ENCODE peak calls at places on chromosomes 5 and 9, in eight cellular contexts. W is NCI-H146; X is activated CD8-positive, alpha-beta T cell treated with anti-CD3 and anti-CD28 coated beads for 36 hours; K is kidney glomerular epithelial cell; S is HTR-8/SVneo; Z is CD4-positive, alpha-beta T cell; Y is C1 segment of cervical spinal cord; U is CD8-positive, alpha-beta T cell. A is an unnamed sample.

GRCh38 chr5:73182282-73182681 is 9.3 kb downstream of the TMEM174 start:
- DNase-seq in W (no peak), X (no peak), K (no peak), S (no peak), Z (no peak), Y (no peak), U (no peak), A (no peak)

GRCh38 chr9:113474372-113474771 is 10.8 kb downstream of the RGS3 start:
- DNase-seq in W (no peak), X (no peak), K (no peak), S (no peak), Z (no peak), Y (no peak), U (no peak), A (no peak)

GRCh38 chr9:126158591-126159519 is 167.8 kb upstream of the MVB12B start:
- DNase-seq in W (no peak), X (no peak), K (no peak), S (no peak), Z (no peak), Y (no peak), U (no peak), A (no peak)

GRCh38 chr9:136847065-136847826 is 2.0 kb upstream of the PHPT1 start:
- DNase-seq in W (peak; percentile 81), X (no peak), K (no peak), S (peak; percentile 27), Z (no peak), Y (no peak), U (no peak), A (no peak)

GRCh38 chr5:147417133-147417813 is 92.6 kb downstream of the DPYSL3 start:
- DNase-seq in W (no peak), X (no peak), K (peak; percentile 42), S (no peak), Z (no peak), Y (no peak), U (no peak), A (no peak)

GRCh38 chr9:112881366-112881765 is 9.3 kb downstream of the SLC46A2 start:
- DNase-seq in W (no peak), X (no peak), K (no peak), S (peak; percentile 53), Z (no peak), Y (no peak), U (no peak), A (no peak)

GRCh38 chr5:88729476-88730182 is 153.4 kb downstream of the MEF2C start:
- DNase-seq in W (peak; percentile 70), X (peak; percentile 76), K (peak; percentile 68), S (peak; percentile 41), Z (peak; percentile 23), Y (peak; percentile 3), U (no peak), A (peak; percentile 35)

GRCh38 chr5:118611332-118611945 is 376.9 kb downstream of the DTWD2 start:
- DNase-seq in W (peak; percentile 12), X (peak; percentile 14), K (no peak), S (peak; percentile 28), Z (no peak), Y (no peak), U (no peak), A (no peak)

GRCh38 chr9:92180669-92181181 is 65.5 kb upstream of the SPTLC1 start:
- DNase-seq in W (peak; percentile 68), X (no peak), K (no peak), S (peak; percentile 36), Z (no peak), Y (no peak), U (no peak), A (no peak)

GRCh38 chr9:107054146-107054545 is 191.2 kb downstream of the ZNF462 start:
- DNase-seq in W (no peak), X (no peak), K (no peak), S (no peak), Z (no peak), Y (no peak), U (no peak), A (no peak)

GRCh38 chr5:142397178-142397577 is 72.4 kb upstream of the SPRY4 start:
- DNase-seq in W (no peak), X (no peak), K (no peak), S (no peak), Z (no peak), Y (no peak), U (no peak), A (no peak)

GRCh38 chr5:138725153-138725884 is 27.9 kb upstream of the CTNNA1 start:
- DNase-seq in W (peak; percentile 92), X (peak; percentile 8), K (no peak), S (peak; percentile 76), Z (no peak), Y (no peak), U (no peak), A (no peak)

GRCh38 chr9:20252778-20253177 is 369.5 kb downstream of the MLLT3 start:
- DNase-seq in W (no peak), X (no peak), K (no peak), S (no peak), Z (no peak), Y (no peak), U (no peak), A (no peak)

GRCh38 chr9:72893437-72893836 is 59.4 kb downstream of the ALDH1A1 start:
- DNase-seq in W (no peak), X (no peak), K (no peak), S (no peak), Z (no peak), Y (no peak), U (no peak), A (no peak)

GRCh38 chr9:130662099-130662926 is 2.1 kb upstream of the PRDM12 start:
- DNase-seq in W (no peak), X (no peak), K (no peak), S (no peak), Z (no peak), Y (no peak), U (no peak), A (no peak)

GRCh38 chr5:38809388-38810359 is 36.1 kb upstream of the OSMR start:
- DNase-seq in W (peak; percentile 34), X (peak; percentile 77), K (peak; percentile 75), S (peak; percentile 87), Z (peak; percentile 8), Y (peak; percentile 46), U (no peak), A (peak; percentile 7)

GRCh38 chr5:124746916-124747769 is 704 bp upstream of the ZNF608 start:
- DNase-seq in W (peak; percentile 93), X (peak; percentile 12), K (peak; percentile 88), S (peak; percentile 56), Z (no peak), Y (peak; percentile 74), U (no peak), A (no peak)

A was measured in T follicular helper cell.